ENCODE peak calls at places on chromosomes 5 and 9, in four cellular contexts. One of them, this sample, is unnamed.

GRCh38 chr9:38622083-38622674 is 1.8 kb upstream of the ANKRD18A start:
- DNase-seq in retinal pigment epithelial cell: peak; percentile 11
- DNase-seq in KBM-7: no peak
- DNase-seq in HEK293T: no peak
- DNase-seq in this sample: no peak

GRCh38 chr5:149161026-149161687 is 19.9 kb downstream of the ABLIM3 start:
- DNase-seq in retinal pigment epithelial cell: no peak
- DNase-seq in KBM-7: no peak
- DNase-seq in HEK293T: no peak
- DNase-seq in this sample: no peak

GRCh38 chr9:136554870-136555269 is 9.0 kb upstream of the NOTCH1 start:
- DNase-seq in retinal pigment epithelial cell: no peak
- DNase-seq in KBM-7: no peak
- DNase-seq in HEK293T: no peak
- DNase-seq in this sample: no peak

GRCh38 chr5:82886911-82887310 is 190.3 kb downstream of the TMEM167A start:
- DNase-seq in retinal pigment epithelial cell: no peak
- DNase-seq in KBM-7: no peak
- DNase-seq in HEK293T: no peak
- DNase-seq in this sample: no peak

GRCh38 chr9:86749530-86750275 is 197.6 kb downstream of the GAS1 start:
- DNase-seq in retinal pigment epithelial cell: peak; percentile 79
- DNase-seq in KBM-7: no peak
- DNase-seq in HEK293T: no peak
- DNase-seq in this sample: no peak

GRCh38 chr5:81428866-81429265 is 34.9 kb upstream of the ACOT12 start:
- DNase-seq in retinal pigment epithelial cell: no peak
- DNase-seq in KBM-7: no peak
- DNase-seq in HEK293T: no peak
- DNase-seq in this sample: no peak

GRCh38 chr5:148387325-148387724 is 3.6 kb downstream of the FBXO38 start:
- DNase-seq in retinal pigment epithelial cell: no peak
- DNase-seq in KBM-7: no peak
- DNase-seq in HEK293T: no peak
- DNase-seq in this sample: no peak

GRCh38 chr9:126488881-126489404 is 124.8 kb upstream of the LMX1B start:
- DNase-seq in retinal pigment epithelial cell: no peak
- DNase-seq in KBM-7: no peak
- DNase-seq in HEK293T: no peak
- DNase-seq in this sample: no peak

GRCh38 chr5:96292582-96293247 is 140.3 kb downstream of the PCSK1 start:
- DNase-seq in retinal pigment epithelial cell: no peak
- DNase-seq in KBM-7: no peak
- DNase-seq in HEK293T: no peak
- DNase-seq in this sample: no peak

GRCh38 chr5:6193315-6193714 is 185.0 kb downstream of the MED10 start:
- DNase-seq in retinal pigment epithelial cell: no peak
- DNase-seq in KBM-7: no peak
- DNase-seq in HEK293T: no peak
- DNase-seq in this sample: no peak

GRCh38 chr5:52457808-52458207 is 329.9 kb upstream of the ITGA1 start:
- DNase-seq in retinal pigment epithelial cell: no peak
- DNase-seq in KBM-7: no peak
- DNase-seq in HEK293T: peak; percentile 14
- DNase-seq in this sample: no peak

GRCh38 chr9:71793386-71794105 is 25.2 kb upstream of the CEMIP2 start:
- DNase-seq in retinal pigment epithelial cell: no peak
- DNase-seq in KBM-7: no peak
- DNase-seq in HEK293T: no peak
- DNase-seq in this sample: no peak

GRCh38 chr5:115379622-115380344 is 83.3 kb upstream of the CCDC112 start:
- DNase-seq in retinal pigment epithelial cell: no peak
- DNase-seq in KBM-7: no peak
- DNase-seq in HEK293T: no peak
- DNase-seq in this sample: no peak

GRCh38 chr5:37717613-37718431 is 122.0 kb downstream of the GDNF start:
- DNase-seq in retinal pigment epithelial cell: peak; percentile 92
- DNase-seq in KBM-7: no peak
- DNase-seq in HEK293T: peak; percentile 76
- DNase-seq in this sample: no peak

GRCh38 chr9:127131871-127132270 is 9.4 kb upstream of the ANGPTL2 start:
- DNase-seq in retinal pigment epithelial cell: no peak
- DNase-seq in KBM-7: no peak
- DNase-seq in HEK293T: no peak
- DNase-seq in this sample: no peak

GRCh38 chr9:112086627-112087026 is 88.5 kb downstream of the SUSD1 start:
- DNase-seq in retinal pigment epithelial cell: no peak
- DNase-seq in KBM-7: peak; percentile 44
- DNase-seq in HEK293T: peak; percentile 20
- DNase-seq in this sample: peak; percentile 7

GRCh38 chr9:93190656-93191353 is 6.9 kb downstream of the WNK2 start:
- DNase-seq in retinal pigment epithelial cell: no peak
- DNase-seq in KBM-7: no peak
- DNase-seq in HEK293T: no peak
- DNase-seq in this sample: no peak